ENCODE peak calls at places on chromosomes 12 and 14, in four cellular contexts. R is K562, H is GM12878, E is H1. V is an unnamed sample.
A peak's percentile ranks its signal among the peaks of the same experiment; 100 is the strongest.

GRCh38 chr12:34033628-34034296 is 11.5 kb downstream of the ALG10 start:
- DNase-seq in R (peak; percentile 29), H (no peak), E (no peak), V (peak; percentile 13)

GRCh38 chr12:88753074-88753473 is 172.8 kb upstream of the KITLG start:
- DNase-seq in R (no peak), H (no peak), E (no peak), V (no peak)

GRCh38 chr14:55749201-55749812 is 169.3 kb downstream of the KTN1 start:
- DNase-seq in R (no peak), H (no peak), E (no peak), V (no peak)

GRCh38 chr12:26810330-26810729 is 22.7 kb downstream of the ITPR2 start:
- DNase-seq in R (no peak), H (no peak), E (no peak), V (no peak)

GRCh38 chr14:68283378-68284123 is 464.0 kb downstream of the RAD51B start:
- DNase-seq in R (no peak), H (peak; percentile 95), E (no peak), V (no peak)

GRCh38 chr14:62018606-62019005 is 256.4 kb downstream of the SNAPC1 start:
- DNase-seq in R (no peak), H (no peak), E (no peak), V (no peak)

GRCh38 chr12:24728366-24728765 is 220.5 kb downstream of the BCAT1 start:
- DNase-seq in R (no peak), H (no peak), E (no peak), V (no peak)

GRCh38 chr12:55996201-55996714 is 818 bp upstream of the SUOX start:
- DNase-seq in R (peak; percentile 55), H (no peak), E (no peak), V (no peak)

GRCh38 chr14:58171090-58171489 is 19.1 kb upstream of the ARMH4 start:
- DNase-seq in R (peak; percentile 95), H (peak; percentile 42), E (peak; percentile 83), V (peak; percentile 83)

GRCh38 chr12:55060470-55060869 is 40.7 kb downstream of the NEUROD4 start:
- DNase-seq in R (peak; percentile 12), H (peak; percentile 61), E (no peak), V (no peak)

GRCh38 chr14:64879635-64880381 is at the start of gene SPTB:
- DNase-seq in R (peak; percentile 89), H (no peak), E (no peak), V (no peak)

GRCh38 chr14:91149462-91149861 is 35.6 kb downstream of the DGLUCY start:
- DNase-seq in R (peak; percentile 32), H (no peak), E (no peak), V (no peak)

GRCh38 chr12:68450947-68451260 is 118.7 kb upstream of the MDM1 start:
- DNase-seq in R (no peak), H (no peak), E (no peak), V (no peak)

GRCh38 chr12:84069699-84070098 is 842.9 kb downstream of the SLC6A15 start:
- DNase-seq in R (no peak), H (no peak), E (no peak), V (no peak)

GRCh38 chr14:20969336-20969735 is 14.0 kb downstream of the RNASE2 start:
- DNase-seq in R (no peak), H (no peak), E (no peak), V (no peak)

GRCh38 chr14:52031781-52032180 is 37.1 kb downstream of the NID2 start:
- DNase-seq in R (no peak), H (no peak), E (no peak), V (no peak)

GRCh38 chr14:96806836-96807235 is 9.7 kb downstream of the VRK1 start:
- DNase-seq in R (no peak), H (no peak), E (no peak), V (no peak)

GRCh38 chr12:18297883-18298282 is 36.6 kb downstream of the PIK3C2G start:
- DNase-seq in R (no peak), H (no peak), E (no peak), V (no peak)

GRCh38 chr14:63938198-63939005 is 85.6 kb downstream of the SYNE2 start:
- DNase-seq in R (no peak), H (peak; percentile 56), E (no peak), V (no peak)

GRCh38 chr12:38586652-38587219 is 270.2 kb downstream of the ALG10B start:
- DNase-seq in R (no peak), H (no peak), E (no peak), V (no peak)

GRCh38 chr14:96208739-96209138 is 4.1 kb downstream of the BDKRB2 start:
- DNase-seq in R (no peak), H (no peak), E (no peak), V (no peak)

DNA sequence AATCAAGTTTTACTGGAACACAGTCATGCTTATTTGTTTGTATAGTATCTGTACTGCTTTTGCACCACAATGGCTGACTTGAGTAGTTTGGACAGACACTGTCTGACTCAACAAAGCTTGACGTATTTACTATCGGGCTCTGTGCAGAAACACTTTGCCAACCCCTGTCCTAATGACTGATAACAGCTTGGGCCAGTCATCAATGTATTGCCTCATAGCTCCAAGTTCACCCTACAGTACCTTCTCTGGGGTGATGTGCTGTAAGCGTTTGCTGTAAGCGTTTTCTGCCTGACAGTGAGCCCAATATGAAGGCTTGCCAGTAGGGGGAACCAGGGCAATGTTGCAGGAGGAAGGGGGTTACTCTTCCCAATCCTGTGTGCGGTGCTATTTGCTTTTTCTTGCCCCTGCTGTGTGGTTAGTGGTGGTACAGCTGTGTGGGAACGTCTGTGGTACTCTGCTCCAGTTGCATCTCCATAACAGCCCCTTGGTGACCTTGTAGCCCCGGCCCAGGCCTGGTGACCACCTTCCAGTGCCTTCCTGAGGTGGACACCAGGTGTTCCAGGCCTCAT is 5.4 kb upstream of the CCDC177 start:
- DNase-seq in R (peak; percentile 52), H (no peak), E (no peak), V (peak; percentile 37)
- TF ChIP-seq EGR1 in R (no peak), H (no peak), E (no peak), V (no peak)

GRCh38 chr14:28467611-28468010 is 299.0 kb upstream of the FOXG1 start:
- DNase-seq in R (no peak), H (no peak), E (no peak), V (no peak)
- TF ChIP-seq EGR1 in R (no peak), H (no peak), E (no peak), V (no peak)

GRCh38 chr12:3530548-3530947 is 39.5 kb downstream of the PRMT8 start:
- DNase-seq in R (no peak), H (no peak), E (no peak), V (no peak)
- TF ChIP-seq EGR1 in R (no peak), H (no peak), E (no peak), V (no peak)

GRCh38 chr12:78210894-78211302 is 380.2 kb downstream of the NAV3 start:
- DNase-seq in R (no peak), H (no peak), E (no peak), V (no peak)

GRCh38 chr12:78204926-78205325 is 374.2 kb downstream of the NAV3 start:
- DNase-seq in R (no peak), H (no peak), E (no peak), V (no peak)

GRCh38 chr12:78209851-78210493 is 379.3 kb downstream of the NAV3 start:
- DNase-seq in R (no peak), H (no peak), E (no peak), V (no peak)

GRCh38 chr12:78210494-78210860 is 379.8 kb downstream of the NAV3 start:
- DNase-seq in R (no peak), H (no peak), E (no peak), V (no peak)

DNA sequence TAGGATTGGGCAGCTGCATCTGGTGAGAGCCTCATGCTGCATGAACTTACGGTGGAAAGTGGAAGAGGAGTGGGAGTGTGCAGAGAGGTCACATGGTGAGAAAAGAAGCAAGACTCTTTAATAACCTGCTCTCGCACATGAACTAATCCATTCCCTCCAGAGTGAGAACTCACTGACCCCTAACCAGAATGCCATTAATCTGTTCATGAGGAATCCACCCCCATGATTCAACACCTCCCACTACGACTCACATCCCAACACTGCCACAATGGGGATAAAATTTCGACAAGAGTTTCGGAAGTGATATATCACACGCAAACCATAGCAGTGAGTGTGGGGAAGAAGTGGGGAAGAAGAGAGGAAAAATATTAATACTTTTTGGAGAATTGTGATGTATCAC is 377.4 kb downstream of the NAV3 start:
- DNase-seq in R (no peak), H (no peak), E (no peak), V (no peak)
- TF ChIP-seq EGR1 in R (no peak), H (no peak), E (no peak), V (no peak)

GRCh38 chr14:50601405-50601804 is 41.5 kb downstream of the ATL1 start:
- DNase-seq in R (no peak), H (no peak), E (no peak), V (no peak)

GRCh38 chr14:50602035-50602434 is 42.1 kb downstream of the ATL1 start:
- DNase-seq in R (no peak), H (no peak), E (no peak), V (no peak)

GRCh38 chr14:50600849-50601248 is 40.9 kb downstream of the ATL1 start:
- DNase-seq in R (no peak), H (no peak), E (no peak), V (no peak)

GRCh38 chr14:50605776-50606175 is 45.8 kb downstream of the ATL1 start:
- DNase-seq in R (no peak), H (no peak), E (no peak), V (no peak)

GRCh38 chr14:50603565-50603964 is 43.6 kb downstream of the ATL1 start:
- DNase-seq in R (no peak), H (no peak), E (no peak), V (no peak)
- TF ChIP-seq EGR1 in R (no peak), H (no peak), E (no peak), V (no peak)

GRCh38 chr12:109640961-109641360 is 67.4 kb downstream of the MVK start:
- DNase-seq in R (no peak), H (no peak), E (no peak), V (no peak)
- TF ChIP-seq EGR1 in R (no peak), H (no peak), E (no peak), V (no peak)

GRCh38 chr12:31321565-31322228 is 4.3 kb downstream of the SINHCAF start:
- DNase-seq in R (no peak), H (no peak), E (no peak), V (no peak)
- TF ChIP-seq EGR1 in R (no peak), H (no peak), E (no peak), V (no peak)

DNA sequence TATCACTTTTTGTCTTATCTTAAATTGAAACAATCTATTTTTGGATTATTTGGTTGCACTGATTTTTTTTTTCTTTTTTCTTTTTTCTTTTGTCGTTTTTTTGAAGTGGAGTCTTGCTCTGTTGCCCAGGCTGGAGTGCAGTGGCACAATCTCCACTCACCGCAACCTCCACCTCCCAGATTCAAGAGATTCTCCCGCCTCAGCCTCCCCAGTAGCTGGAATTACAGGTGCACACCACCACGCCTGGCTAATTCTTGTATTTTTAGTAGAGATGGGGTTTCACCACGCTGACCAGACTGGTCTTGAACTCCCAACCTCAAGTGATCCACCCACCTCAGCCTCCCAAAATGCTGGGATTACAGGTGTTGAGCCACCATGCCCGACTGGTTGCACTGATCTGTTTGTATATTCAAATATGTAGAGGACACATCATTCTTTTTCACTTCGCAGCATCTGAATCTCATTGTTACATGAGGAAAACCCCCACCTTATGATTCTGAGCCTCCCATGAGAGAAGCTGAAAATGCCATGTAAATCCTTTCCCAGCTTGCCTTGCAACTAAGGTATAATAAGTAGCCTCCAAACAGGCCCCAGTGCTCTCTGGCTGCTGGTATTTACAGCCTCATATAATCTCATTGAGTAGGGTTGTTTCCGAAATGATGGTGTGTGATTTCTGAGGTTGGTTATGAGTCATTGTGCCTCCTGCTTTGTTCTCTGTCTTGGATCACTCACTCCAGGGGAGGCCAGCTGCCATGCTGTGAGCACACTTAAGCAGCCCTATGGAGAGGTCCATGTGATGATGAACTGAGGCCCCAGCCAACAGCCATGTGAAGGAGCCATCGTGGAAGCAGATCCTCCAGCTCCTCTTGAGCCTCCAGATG is 5.2 kb upstream of the HSP90B1 start:
- DNase-seq in R (no peak), H (peak; percentile 96), E (no peak), V (peak; percentile 39)
- TF ChIP-seq EGR1 in R (no peak), H (peak; percentile 35), E (no peak), V (no peak)

GRCh38 chr14:59363545-59364226 is 101.5 kb downstream of the GPR135 start:
- DNase-seq in R (no peak), H (no peak), E (no peak), V (no peak)
- TF ChIP-seq EGR1 in R (peak; percentile 16), H (no peak), E (no peak), V (peak; percentile 14)

V was measured in HCT116.